ENCODE peak calls at places on chromosome 20, in five cellular contexts. One of them, this sample, is unnamed.
A peak's percentile ranks its signal among the peaks of the same experiment; 100 is the strongest.

GRCh38 chr20:24492031-24492607 is 22.7 kb downstream of the SYNDIG1 start:
- DNase-seq in MM.1S: no peak
- DNase-seq in naive thymus-derived CD4-positive, alpha-beta T cell: no peak
- DNase-seq in A673: peak; percentile 69
- DNase-seq in SJSA1: no peak
- DNase-seq in this sample: no peak

GRCh38 chr20:57071283-57071701 is 195.1 kb downstream of the BMP7 start:
- DNase-seq in A673: no peak
- DNase-seq in naive thymus-derived CD4-positive, alpha-beta T cell: no peak
- DNase-seq in MM.1S: no peak
- DNase-seq in SJSA1: no peak
- DNase-seq in this sample: no peak

GRCh38 chr20:25532971-25533391 is 52.4 kb downstream of the NINL start:
- DNase-seq in naive thymus-derived CD4-positive, alpha-beta T cell: no peak
- DNase-seq in A673: no peak
- DNase-seq in SJSA1: no peak
- DNase-seq in MM.1S: no peak
- DNase-seq in this sample: no peak

GRCh38 chr20:1951436-1952115 is 42.3 kb downstream of the PDYN start:
- DNase-seq in A673: no peak
- DNase-seq in MM.1S: no peak
- DNase-seq in SJSA1: no peak
- DNase-seq in naive thymus-derived CD4-positive, alpha-beta T cell: no peak
- DNase-seq in this sample: no peak

GRCh38 chr20:39775110-39775509 is 813.0 kb downstream of the DHX35 start:
- DNase-seq in MM.1S: no peak
- DNase-seq in naive thymus-derived CD4-positive, alpha-beta T cell: no peak
- DNase-seq in SJSA1: no peak
- DNase-seq in A673: no peak
- DNase-seq in this sample: no peak

GRCh38 chr20:38875170-38875993 is 50.8 kb upstream of the FAM83D start:
- DNase-seq in SJSA1: no peak
- DNase-seq in MM.1S: peak; percentile 97
- DNase-seq in A673: no peak
- DNase-seq in naive thymus-derived CD4-positive, alpha-beta T cell: peak; percentile 53
- DNase-seq in this sample: peak; percentile 66

GRCh38 chr20:25695532-25696383 is 895 bp downstream of the ZNF337 start:
- DNase-seq in MM.1S: no peak
- DNase-seq in naive thymus-derived CD4-positive, alpha-beta T cell: no peak
- DNase-seq in A673: peak; percentile 18
- DNase-seq in SJSA1: no peak
- DNase-seq in this sample: no peak

GRCh38 chr20:42442728-42443127 is 747.0 kb downstream of the PTPRT start:
- DNase-seq in naive thymus-derived CD4-positive, alpha-beta T cell: no peak
- DNase-seq in MM.1S: no peak
- DNase-seq in A673: no peak
- DNase-seq in SJSA1: no peak
- DNase-seq in this sample: no peak

GRCh38 chr20:53559816-53560215 is 33.8 kb downstream of the ZNF217 start:
- DNase-seq in SJSA1: no peak
- DNase-seq in naive thymus-derived CD4-positive, alpha-beta T cell: no peak
- DNase-seq in MM.1S: no peak
- DNase-seq in A673: no peak
- DNase-seq in this sample: no peak

GRCh38 chr20:7505152-7505834 is 435.0 kb downstream of the HAO1 start:
- DNase-seq in SJSA1: no peak
- DNase-seq in A673: no peak
- DNase-seq in MM.1S: peak; percentile 73
- DNase-seq in naive thymus-derived CD4-positive, alpha-beta T cell: no peak
- DNase-seq in this sample: no peak

GRCh38 chr20:35312348-35312747 is 20.1 kb upstream of the FAM83C start:
- DNase-seq in naive thymus-derived CD4-positive, alpha-beta T cell: no peak
- DNase-seq in A673: peak; percentile 62
- DNase-seq in SJSA1: peak; percentile 88
- DNase-seq in MM.1S: no peak
- DNase-seq in this sample: no peak

GRCh38 chr20:58433759-58434158 is 44.7 kb downstream of the VAPB start:
- DNase-seq in naive thymus-derived CD4-positive, alpha-beta T cell: no peak
- DNase-seq in MM.1S: no peak
- DNase-seq in SJSA1: peak; percentile 57
- DNase-seq in A673: peak; percentile 47
- DNase-seq in this sample: no peak

GRCh38 chr20:55159230-55159629 is 683.8 kb downstream of the DOK5 start:
- DNase-seq in naive thymus-derived CD4-positive, alpha-beta T cell: no peak
- DNase-seq in SJSA1: no peak
- DNase-seq in A673: no peak
- DNase-seq in MM.1S: no peak
- DNase-seq in this sample: no peak

GRCh38 chr20:57991211-57991841 is 237.1 kb downstream of the ANKRD60 start:
- DNase-seq in MM.1S: no peak
- DNase-seq in A673: peak; percentile 18
- DNase-seq in SJSA1: peak; percentile 65
- DNase-seq in naive thymus-derived CD4-positive, alpha-beta T cell: no peak
- DNase-seq in this sample: no peak

GRCh38 chr20:460707-461106 is 1.6 kb downstream of the TBC1D20 start:
- DNase-seq in MM.1S: no peak
- DNase-seq in naive thymus-derived CD4-positive, alpha-beta T cell: no peak
- DNase-seq in A673: no peak
- DNase-seq in SJSA1: no peak
- DNase-seq in this sample: no peak

GRCh38 chr20:7859371-7859802 is 80.9 kb downstream of the HAO1 start:
- DNase-seq in naive thymus-derived CD4-positive, alpha-beta T cell: peak; percentile 7
- DNase-seq in SJSA1: no peak
- DNase-seq in MM.1S: peak; percentile 42
- DNase-seq in A673: peak; percentile 60
- DNase-seq in this sample: no peak

GRCh38 chr20:8330785-8331699 is 199.0 kb downstream of the PLCB1 start:
- DNase-seq in naive thymus-derived CD4-positive, alpha-beta T cell: no peak
- DNase-seq in A673: no peak
- DNase-seq in MM.1S: no peak
- DNase-seq in SJSA1: no peak
- DNase-seq in this sample: no peak

GRCh38 chr20:51553897-51554504 is 11.5 kb upstream of the NFATC2 start:
- DNase-seq in naive thymus-derived CD4-positive, alpha-beta T cell: no peak
- DNase-seq in SJSA1: no peak
- DNase-seq in MM.1S: no peak
- DNase-seq in A673: no peak
- DNase-seq in this sample: no peak

GRCh38 chr20:25177890-25178321 is 17.6 kb upstream of the ENTPD6 start:
- DNase-seq in naive thymus-derived CD4-positive, alpha-beta T cell: no peak
- DNase-seq in MM.1S: no peak
- DNase-seq in A673: no peak
- DNase-seq in SJSA1: peak; percentile 73
- DNase-seq in this sample: no peak

GRCh38 chr20:58478141-58478805 is 36.9 kb downstream of the APCDD1L start:
- DNase-seq in naive thymus-derived CD4-positive, alpha-beta T cell: no peak
- DNase-seq in SJSA1: no peak
- DNase-seq in A673: no peak
- DNase-seq in MM.1S: no peak
- DNase-seq in this sample: no peak

DNA sequence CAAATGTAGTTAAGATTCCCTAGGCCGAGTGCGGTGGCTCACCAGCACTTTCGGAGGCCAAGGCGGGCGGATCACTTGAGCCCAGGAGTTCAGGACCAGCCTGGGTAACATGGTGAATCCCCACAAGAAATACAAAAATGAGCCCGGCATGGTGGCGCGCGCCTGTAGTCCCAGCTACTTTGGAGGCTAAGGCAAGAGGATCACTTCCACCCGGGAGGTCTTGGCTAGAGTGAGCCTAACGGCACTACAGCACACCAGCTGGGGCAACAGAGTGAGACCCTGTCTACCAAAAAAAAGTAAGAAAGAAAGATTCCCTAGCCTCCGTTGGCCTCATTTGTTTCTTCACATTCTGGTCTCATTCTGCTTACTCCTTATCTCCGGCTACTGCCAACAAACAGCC is 1.2 kb downstream of the ESF1 start:
- DNase-seq in naive thymus-derived CD4-positive, alpha-beta T cell: no peak
- DNase-seq in MM.1S: no peak
- DNase-seq in SJSA1: no peak
- DNase-seq in A673: no peak
- DNase-seq in this sample: no peak
- H3K4me3 ChIP-seq in naive thymus-derived CD4-positive, alpha-beta T cell: peak overlapping the region; percentile 83
- H3K4me3 ChIP-seq in MM.1S: peak overlapping the region; percentile 97
- H3K4me3 ChIP-seq in SJSA1: peak overlapping the region; percentile 72
- H3K4me3 ChIP-seq in A673: peak overlapping the region; percentile 94
- H3K4me3 ChIP-seq in this sample: no peak overlapping the region

DNA sequence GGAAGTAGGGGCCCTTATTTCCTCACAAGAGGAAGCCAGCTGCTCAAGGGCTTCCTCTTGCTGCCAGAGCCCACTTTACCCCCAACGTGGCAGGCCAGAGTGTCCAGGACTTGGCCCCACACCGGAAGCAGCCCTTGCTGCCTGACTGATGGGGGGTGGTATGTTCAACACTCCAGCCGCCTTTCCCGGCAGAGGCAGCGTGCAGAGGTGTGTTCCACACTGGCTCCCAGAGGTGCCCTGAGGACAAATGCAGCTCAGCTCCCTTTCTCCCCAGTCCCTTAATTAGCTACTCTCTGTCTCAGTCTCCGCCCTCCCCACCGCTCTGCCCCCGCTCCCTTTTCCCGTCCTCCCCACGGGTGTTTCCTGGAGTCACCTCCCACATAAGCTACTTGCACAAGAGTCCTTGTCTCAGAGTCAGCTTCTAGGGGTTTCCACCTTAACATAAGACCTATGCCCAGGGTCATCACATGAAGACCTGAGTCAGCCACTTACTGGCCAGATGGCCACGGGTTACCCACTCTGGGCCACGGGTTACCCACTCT is 61.7 kb upstream of the SHLD1 start:
- DNase-seq in SJSA1: no peak
- DNase-seq in naive thymus-derived CD4-positive, alpha-beta T cell: no peak
- DNase-seq in A673: no peak
- DNase-seq in MM.1S: no peak
- DNase-seq in this sample: no peak
- H3K4me1 ChIP-seq in SJSA1: no peaks in the 10 kb centered on the region
- H3K4me1 ChIP-seq in naive thymus-derived CD4-positive, alpha-beta T cell: no peaks in the 10 kb centered on the region
- H3K4me1 ChIP-seq in A673: no peaks in the 10 kb centered on the region
- H3K4me1 ChIP-seq in MM.1S: no peaks in the 10 kb centered on the region
- H3K4me1 ChIP-seq in this sample: no peaks in the 10 kb centered on the region

GRCh38 chr20:37230200-37230599 is 31.4 kb downstream of the GHRH start:
- DNase-seq in naive thymus-derived CD4-positive, alpha-beta T cell: no peak
- DNase-seq in A673: no peak
- DNase-seq in SJSA1: no peak
- DNase-seq in MM.1S: no peak
- DNase-seq in this sample: no peak
- H3K27ac ChIP-seq in naive thymus-derived CD4-positive, alpha-beta T cell: no peak overlapping the region
- H3K27ac ChIP-seq in A673: no peak overlapping the region
- H3K27ac ChIP-seq in SJSA1: no peak overlapping the region
- H3K27ac ChIP-seq in MM.1S: no peak overlapping the region
- H3K27ac ChIP-seq in this sample: no peak overlapping the region

GRCh38 chr20:61262036-61262435 is 10.0 kb downstream of the CDH4 start:
- DNase-seq in SJSA1: no peak
- DNase-seq in naive thymus-derived CD4-positive, alpha-beta T cell: no peak
- DNase-seq in MM.1S: no peak
- DNase-seq in A673: no peak
- DNase-seq in this sample: no peak

GRCh38 chr20:61262514-61262913 is 10.5 kb downstream of the CDH4 start:
- DNase-seq in MM.1S: no peak
- DNase-seq in SJSA1: no peak
- DNase-seq in naive thymus-derived CD4-positive, alpha-beta T cell: no peak
- DNase-seq in A673: no peak
- DNase-seq in this sample: no peak

GRCh38 chr20:61260905-61261304 is 8.8 kb downstream of the CDH4 start:
- DNase-seq in naive thymus-derived CD4-positive, alpha-beta T cell: no peak
- DNase-seq in SJSA1: no peak
- DNase-seq in A673: no peak
- DNase-seq in MM.1S: no peak
- DNase-seq in this sample: no peak

GRCh38 chr20:61263938-61264337 is 11.9 kb downstream of the CDH4 start:
- DNase-seq in A673: no peak
- DNase-seq in MM.1S: no peak
- DNase-seq in naive thymus-derived CD4-positive, alpha-beta T cell: no peak
- DNase-seq in SJSA1: no peak
- DNase-seq in this sample: no peak

GRCh38 chr20:61263084-61263695 is 11.1 kb downstream of the CDH4 start:
- DNase-seq in naive thymus-derived CD4-positive, alpha-beta T cell: peak; percentile 8
- DNase-seq in A673: peak; percentile 50
- DNase-seq in MM.1S: peak; percentile 11
- DNase-seq in SJSA1: peak; percentile 56
- DNase-seq in this sample: no peak
- H3K4me3 ChIP-seq in naive thymus-derived CD4-positive, alpha-beta T cell: no peak overlapping the region
- H3K4me3 ChIP-seq in A673: no peak overlapping the region
- H3K4me3 ChIP-seq in MM.1S: no peak overlapping the region
- H3K4me3 ChIP-seq in SJSA1: no peak overlapping the region
- H3K4me3 ChIP-seq in this sample: no peak overlapping the region

GRCh38 chr20:49724637-49725606 is 11.2 kb upstream of the B4GALT5 start:
- DNase-seq in SJSA1: no peak
- DNase-seq in A673: no peak
- DNase-seq in MM.1S: no peak
- DNase-seq in naive thymus-derived CD4-positive, alpha-beta T cell: no peak
- DNase-seq in this sample: no peak
- H3K4me1 ChIP-seq in SJSA1: no peaks in the 10 kb centered on the region
- H3K4me1 ChIP-seq in A673: no peaks in the 10 kb centered on the region
- H3K4me1 ChIP-seq in MM.1S: peaks cover 7% of the 10 kb centered on the region
- H3K4me1 ChIP-seq in naive thymus-derived CD4-positive, alpha-beta T cell: peaks cover 6% of the 10 kb centered on the region
- H3K4me1 ChIP-seq in this sample: peaks cover 7% of the 10 kb centered on the region

DNA sequence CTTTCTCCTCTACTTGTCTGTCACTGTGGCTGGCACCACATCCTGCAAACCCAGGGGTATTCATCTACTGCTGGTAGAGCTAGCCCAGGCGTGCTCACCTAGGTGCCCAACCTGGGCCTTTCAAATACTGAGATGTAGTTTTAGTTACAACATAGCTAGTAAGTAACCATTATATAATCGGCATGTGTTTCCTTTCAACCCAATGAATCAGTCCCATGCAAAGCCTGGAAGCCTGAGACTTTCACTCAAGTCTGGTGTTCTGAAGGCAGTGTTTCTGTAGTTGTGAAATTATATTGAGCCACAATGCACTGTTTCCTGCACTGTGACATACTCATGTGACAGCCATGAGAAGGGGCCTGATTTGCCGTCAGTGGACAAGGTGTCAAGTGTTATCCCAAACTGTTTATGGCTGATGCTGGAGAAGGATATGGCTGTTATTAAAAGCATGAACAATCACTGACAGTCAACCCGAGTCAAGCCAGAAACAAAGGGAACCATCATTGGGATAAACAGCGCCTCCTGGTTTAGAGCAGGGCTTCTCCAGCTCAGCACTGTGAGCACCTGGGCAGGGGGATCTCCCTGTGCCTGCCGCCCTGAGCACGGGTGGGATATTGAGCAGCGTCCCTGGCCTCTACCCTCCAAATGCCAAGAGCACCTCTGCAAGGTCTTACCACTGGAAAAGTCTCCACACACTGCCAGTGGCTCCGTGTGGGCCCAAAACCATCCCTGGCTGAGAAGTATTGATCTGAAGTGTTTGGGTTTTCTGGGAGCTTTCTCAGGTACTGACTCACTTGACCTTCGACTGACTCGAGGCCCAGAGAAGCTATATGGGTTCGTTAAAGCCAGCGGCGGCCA is 1.6 kb downstream of the PSMA7 start:
- DNase-seq in A673: peak; percentile 38
- DNase-seq in naive thymus-derived CD4-positive, alpha-beta T cell: peak; percentile 37
- DNase-seq in SJSA1: no peak
- DNase-seq in MM.1S: peak; percentile 33
- DNase-seq in this sample: peak; percentile 53
- H3K27ac ChIP-seq in A673: peak overlapping the region; percentile 95
- H3K27ac ChIP-seq in naive thymus-derived CD4-positive, alpha-beta T cell: peak overlapping the region; percentile 75
- H3K27ac ChIP-seq in SJSA1: peak overlapping the region; percentile 96
- H3K27ac ChIP-seq in MM.1S: peak overlapping the region; percentile 20
- H3K27ac ChIP-seq in this sample: peak overlapping the region; percentile 72

GRCh38 chr20:4726710-4727391 is 5.1 kb downstream of the PRND start:
- DNase-seq in SJSA1: no peak
- DNase-seq in MM.1S: no peak
- DNase-seq in naive thymus-derived CD4-positive, alpha-beta T cell: peak; percentile 72
- DNase-seq in A673: peak; percentile 49
- DNase-seq in this sample: peak; percentile 48
- H3K4me3 ChIP-seq in SJSA1: no peak overlapping the region
- H3K4me3 ChIP-seq in MM.1S: no peak overlapping the region
- H3K4me3 ChIP-seq in naive thymus-derived CD4-positive, alpha-beta T cell: peak overlapping the region; percentile 29
- H3K4me3 ChIP-seq in A673: peak overlapping the region; percentile 11
- H3K4me3 ChIP-seq in this sample: peak overlapping the region; percentile 33